ENCODE peak calls at places on chromosomes 11 and 22, in nine cellular contexts. One of them, this sample, is unnamed.

GRCh38 chr11:57641426-57641825 is 8.3 kb downstream of the YPEL4 start:
- DNase-seq in cardiac muscle cell: peak
- DNase-seq in mesendoderm: peak
- DNase-seq in SIG-M5: no peak
- DNase-seq in T-helper 9 cell: no peak
- DNase-seq in hippocampal formation: peak
- DNase-seq in AG08395: peak
- DNase-seq in NCI-H2171 treated with DMSO at 0.1 percent for 48 hours: peak
- DNase-seq in LoVo: peak
- DNase-seq in this sample: no peak

GRCh38 chr11:37574361-37574760 is 976.3 kb upstream of the RAG2 start:
- DNase-seq in AG08395: no peak
- DNase-seq in T-helper 9 cell: no peak
- DNase-seq in SIG-M5: no peak
- DNase-seq in LoVo: no peak
- DNase-seq in NCI-H2171 treated with DMSO at 0.1 percent for 48 hours: no peak
- DNase-seq in cardiac muscle cell: no peak
- DNase-seq in mesendoderm: no peak
- DNase-seq in hippocampal formation: no peak
- DNase-seq in this sample: no peak

GRCh38 chr11:7571640-7572000 is 57.8 kb downstream of the PPFIBP2 start:
- DNase-seq in mesendoderm: peak
- DNase-seq in hippocampal formation: peak
- DNase-seq in T-helper 9 cell: no peak
- DNase-seq in NCI-H2171 treated with DMSO at 0.1 percent for 48 hours: peak
- DNase-seq in LoVo: peak
- DNase-seq in AG08395: peak
- DNase-seq in cardiac muscle cell: peak
- DNase-seq in SIG-M5: no peak
- DNase-seq in this sample: no peak

GRCh38 chr11:12581923-12582322 is 92.3 kb upstream of the TEAD1 start:
- DNase-seq in NCI-H2171 treated with DMSO at 0.1 percent for 48 hours: peak
- DNase-seq in cardiac muscle cell: peak
- DNase-seq in T-helper 9 cell: no peak
- DNase-seq in mesendoderm: peak
- DNase-seq in SIG-M5: no peak
- DNase-seq in hippocampal formation: no peak
- DNase-seq in LoVo: peak
- DNase-seq in AG08395: peak
- DNase-seq in this sample: no peak

GRCh38 chr11:94379619-94380018 is 21.6 kb downstream of the GPR83 start:
- DNase-seq in cardiac muscle cell: no peak
- DNase-seq in T-helper 9 cell: no peak
- DNase-seq in SIG-M5: no peak
- DNase-seq in LoVo: no peak
- DNase-seq in AG08395: no peak
- DNase-seq in mesendoderm: no peak
- DNase-seq in NCI-H2171 treated with DMSO at 0.1 percent for 48 hours: peak
- DNase-seq in hippocampal formation: no peak
- DNase-seq in this sample: no peak

GRCh38 chr11:71370895-71371673 is 77.1 kb downstream of the DHCR7 start:
- DNase-seq in LoVo: no peak
- DNase-seq in cardiac muscle cell: no peak
- DNase-seq in NCI-H2171 treated with DMSO at 0.1 percent for 48 hours: no peak
- DNase-seq in SIG-M5: no peak
- DNase-seq in AG08395: no peak
- DNase-seq in T-helper 9 cell: no peak
- DNase-seq in hippocampal formation: no peak
- DNase-seq in mesendoderm: peak
- DNase-seq in this sample: no peak

GRCh38 chr22:27509132-27509920 is 292.2 kb downstream of the MN1 start:
- DNase-seq in hippocampal formation: no peak
- DNase-seq in cardiac muscle cell: no peak
- DNase-seq in NCI-H2171 treated with DMSO at 0.1 percent for 48 hours: no peak
- DNase-seq in mesendoderm: no peak
- DNase-seq in T-helper 9 cell: no peak
- DNase-seq in AG08395: no peak
- DNase-seq in SIG-M5: no peak
- DNase-seq in LoVo: no peak
- DNase-seq in this sample: no peak

GRCh38 chr11:94127632-94128031 is 1.0 kb upstream of the PANX1 start:
- DNase-seq in AG08395: no peak
- DNase-seq in mesendoderm: no peak
- DNase-seq in cardiac muscle cell: no peak
- DNase-seq in NCI-H2171 treated with DMSO at 0.1 percent for 48 hours: no peak
- DNase-seq in SIG-M5: no peak
- DNase-seq in hippocampal formation: no peak
- DNase-seq in T-helper 9 cell: no peak
- DNase-seq in LoVo: no peak
- DNase-seq in this sample: no peak

GRCh38 chr11:13333456-13333957 is 55.9 kb downstream of the BMAL1 start:
- DNase-seq in hippocampal formation: no peak
- DNase-seq in AG08395: no peak
- DNase-seq in cardiac muscle cell: no peak
- DNase-seq in NCI-H2171 treated with DMSO at 0.1 percent for 48 hours: no peak
- DNase-seq in SIG-M5: no peak
- DNase-seq in LoVo: peak
- DNase-seq in T-helper 9 cell: no peak
- DNase-seq in mesendoderm: no peak
- DNase-seq in this sample: no peak

GRCh38 chr11:99505319-99505718 is 484.6 kb downstream of the CNTN5 start:
- DNase-seq in T-helper 9 cell: no peak
- DNase-seq in SIG-M5: no peak
- DNase-seq in LoVo: no peak
- DNase-seq in NCI-H2171 treated with DMSO at 0.1 percent for 48 hours: no peak
- DNase-seq in cardiac muscle cell: no peak
- DNase-seq in AG08395: no peak
- DNase-seq in mesendoderm: no peak
- DNase-seq in hippocampal formation: no peak
- DNase-seq in this sample: no peak

GRCh38 chr22:42964994-42965699 is 49.8 kb downstream of the PACSIN2 start:
- DNase-seq in T-helper 9 cell: no peak
- DNase-seq in AG08395: peak
- DNase-seq in hippocampal formation: no peak
- DNase-seq in LoVo: no peak
- DNase-seq in NCI-H2171 treated with DMSO at 0.1 percent for 48 hours: peak
- DNase-seq in cardiac muscle cell: no peak
- DNase-seq in SIG-M5: no peak
- DNase-seq in mesendoderm: peak
- DNase-seq in this sample: no peak

GRCh38 chr22:49502126-49502826 is 325.4 kb downstream of the BRD1 start:
- DNase-seq in mesendoderm: peak
- DNase-seq in hippocampal formation: no peak
- DNase-seq in SIG-M5: no peak
- DNase-seq in cardiac muscle cell: no peak
- DNase-seq in NCI-H2171 treated with DMSO at 0.1 percent for 48 hours: no peak
- DNase-seq in T-helper 9 cell: no peak
- DNase-seq in LoVo: peak
- DNase-seq in AG08395: no peak
- DNase-seq in this sample: no peak

GRCh38 chr11:73360743-73361369 is 15.3 kb upstream of the RELT start:
- DNase-seq in SIG-M5: no peak
- DNase-seq in LoVo: no peak
- DNase-seq in cardiac muscle cell: no peak
- DNase-seq in hippocampal formation: no peak
- DNase-seq in mesendoderm: no peak
- DNase-seq in AG08395: no peak
- DNase-seq in NCI-H2171 treated with DMSO at 0.1 percent for 48 hours: no peak
- DNase-seq in T-helper 9 cell: no peak
- DNase-seq in this sample: no peak

GRCh38 chr22:19105867-19106802 is 16.1 kb downstream of the DGCR2 start:
- DNase-seq in NCI-H2171 treated with DMSO at 0.1 percent for 48 hours: no peak
- DNase-seq in T-helper 9 cell: peak
- DNase-seq in AG08395: no peak
- DNase-seq in mesendoderm: peak
- DNase-seq in hippocampal formation: no peak
- DNase-seq in LoVo: no peak
- DNase-seq in cardiac muscle cell: no peak
- DNase-seq in SIG-M5: no peak
- DNase-seq in this sample: no peak

GRCh38 chr11:80167766-80168165 is 726.9 kb upstream of the TENM4 start:
- DNase-seq in mesendoderm: peak
- DNase-seq in NCI-H2171 treated with DMSO at 0.1 percent for 48 hours: no peak
- DNase-seq in hippocampal formation: no peak
- DNase-seq in cardiac muscle cell: no peak
- DNase-seq in T-helper 9 cell: no peak
- DNase-seq in AG08395: peak
- DNase-seq in LoVo: no peak
- DNase-seq in SIG-M5: no peak
- DNase-seq in this sample: no peak

GRCh38 chr11:130313383-130314183 is 1.1 kb downstream of the ZBTB44 start:
- DNase-seq in LoVo: peak
- DNase-seq in AG08395: no peak
- DNase-seq in cardiac muscle cell: no peak
- DNase-seq in T-helper 9 cell: no peak
- DNase-seq in hippocampal formation: no peak
- DNase-seq in SIG-M5: no peak
- DNase-seq in mesendoderm: peak
- DNase-seq in NCI-H2171 treated with DMSO at 0.1 percent for 48 hours: peak
- DNase-seq in this sample: no peak

GRCh38 chr11:84800755-84801346 is 826.3 kb downstream of the DLG2 start:
- DNase-seq in hippocampal formation: peak
- DNase-seq in AG08395: peak
- DNase-seq in mesendoderm: peak
- DNase-seq in cardiac muscle cell: peak
- DNase-seq in NCI-H2171 treated with DMSO at 0.1 percent for 48 hours: no peak
- DNase-seq in SIG-M5: no peak
- DNase-seq in LoVo: no peak
- DNase-seq in T-helper 9 cell: no peak
- DNase-seq in this sample: no peak

GRCh38 chr11:2924821-2925675 is 4.2 kb downstream of the PHLDA2 start:
- DNase-seq in mesendoderm: no peak
- DNase-seq in T-helper 9 cell: no peak
- DNase-seq in LoVo: no peak
- DNase-seq in cardiac muscle cell: no peak
- DNase-seq in hippocampal formation: no peak
- DNase-seq in SIG-M5: no peak
- DNase-seq in AG08395: no peak
- DNase-seq in NCI-H2171 treated with DMSO at 0.1 percent for 48 hours: no peak
- DNase-seq in this sample: no peak

GRCh38 chr11:2913029-2913431 is 16.2 kb downstream of the PHLDA2 start:
- DNase-seq in mesendoderm: peak
- DNase-seq in cardiac muscle cell: no peak
- DNase-seq in T-helper 9 cell: no peak
- DNase-seq in SIG-M5: no peak
- DNase-seq in NCI-H2171 treated with DMSO at 0.1 percent for 48 hours: no peak
- DNase-seq in LoVo: no peak
- DNase-seq in hippocampal formation: no peak
- DNase-seq in AG08395: peak
- DNase-seq in this sample: no peak

GRCh38 chr22:47539374-47539773 is 776.9 kb downstream of the TBC1D22A start:
- DNase-seq in mesendoderm: no peak
- DNase-seq in NCI-H2171 treated with DMSO at 0.1 percent for 48 hours: no peak
- DNase-seq in LoVo: no peak
- DNase-seq in T-helper 9 cell: no peak
- DNase-seq in cardiac muscle cell: no peak
- DNase-seq in AG08395: no peak
- DNase-seq in hippocampal formation: no peak
- DNase-seq in SIG-M5: no peak
- DNase-seq in this sample: no peak